ENCODE peak calls at places on chromosomes 4 and X, in seven cellular contexts. V is OCI-LY7, M is MM.1S, W is PC-3, Q is HCT116, H is neural progenitor cell, Z is GM23338. N is an unnamed sample.

GRCh38 chr4:931194-931959 is 739 bp downstream of the GAK start:
- DNase-seq in V (peak; percentile 11), M (no peak), W (no peak), Q (no peak), H (no peak), Z (no peak), N (peak; percentile 62)

GRCh38 chr4:57077550-57078311 is 32.5 kb downstream of the IGFBP7 start:
- DNase-seq in V (no peak), M (no peak), W (peak; percentile 61), Q (no peak), H (no peak), Z (peak; percentile 84), N (no peak)

GRCh38 chrX:14676431-14676830 is 147.1 kb downstream of the GLRA2 start:
- DNase-seq in V (no peak), M (no peak), W (peak; percentile 9), Q (no peak), H (no peak), Z (no peak), N (no peak)

GRCh38 chrX:138775501-138775900 is 64.0 kb upstream of the FGF13 start:
- DNase-seq in V (peak; percentile 7), M (peak; percentile 41), W (peak; percentile 74), Q (no peak), H (peak; percentile 46), Z (peak; percentile 37), N (peak; percentile 28)

GRCh38 chrX:17007134-17007768 is 60.8 kb downstream of the REPS2 start:
- DNase-seq in V (peak; percentile 47), M (no peak), W (peak; percentile 26), Q (no peak), H (peak; percentile 41), Z (peak; percentile 44), N (no peak)

GRCh38 chr4:11497212-11497806 is 68.6 kb upstream of the HS3ST1 start:
- DNase-seq in V (no peak), M (no peak), W (peak; percentile 63), Q (no peak), H (no peak), Z (peak; percentile 26), N (no peak)

GRCh38 chrX:132270699-132271098 is 51.5 kb upstream of the RAP2C start:
- DNase-seq in V (no peak), M (no peak), W (peak; percentile 49), Q (no peak), H (no peak), Z (no peak), N (peak; percentile 54)

GRCh38 chr4:54568184-54568583 is 89.6 kb upstream of the KIT start:
- DNase-seq in V (no peak), M (no peak), W (peak; percentile 82), Q (no peak), H (no peak), Z (no peak), N (no peak)

GRCh38 chr4:13920111-13920875 is 292.8 kb upstream of the BOD1L1 start:
- DNase-seq in V (no peak), M (no peak), W (peak; percentile 82), Q (no peak), H (no peak), Z (no peak), N (no peak)

GRCh38 chrX:150152036-150152435 is 211.1 kb upstream of the MAMLD1 start:
- DNase-seq in V (no peak), M (no peak), W (no peak), Q (no peak), H (no peak), Z (no peak), N (no peak)

GRCh38 chrX:19883878-19884277 is 3.5 kb downstream of the SH3KBP1 start:
- DNase-seq in V (no peak), M (peak; percentile 86), W (peak; percentile 76), Q (peak; percentile 43), H (no peak), Z (no peak), N (no peak)

GRCh38 chrX:129984196-129984962 is 1.9 kb downstream of the BCORL1 start:
- DNase-seq in V (peak; percentile 14), M (no peak), W (no peak), Q (no peak), H (peak; percentile 43), Z (peak; percentile 32), N (peak; percentile 53)

GRCh38 chr4:5992171-5993062 is 25.8 kb downstream of the C4orf50 start:
- DNase-seq in V (peak; percentile 55), M (no peak), W (no peak), Q (no peak), H (no peak), Z (no peak), N (no peak)

GRCh38 chr4:99816611-99817309 is at the start of gene DAPP1:
- DNase-seq in V (peak; percentile 96), M (peak; percentile 98), W (peak; percentile 89), Q (no peak), H (no peak), Z (no peak), N (peak; percentile 19)
- H3K27ac ChIP-seq in V (peak within 1 kb of the TSS; percentile 95), M (peak within 1 kb of the TSS; percentile 92), W (peak within 1 kb of the TSS; percentile 99), Q (no peak within 1 kb of the TSS), H (no peak within 1 kb of the TSS), Z (no peak within 1 kb of the TSS), N (peak within 1 kb of the TSS; percentile 28)

DNA sequence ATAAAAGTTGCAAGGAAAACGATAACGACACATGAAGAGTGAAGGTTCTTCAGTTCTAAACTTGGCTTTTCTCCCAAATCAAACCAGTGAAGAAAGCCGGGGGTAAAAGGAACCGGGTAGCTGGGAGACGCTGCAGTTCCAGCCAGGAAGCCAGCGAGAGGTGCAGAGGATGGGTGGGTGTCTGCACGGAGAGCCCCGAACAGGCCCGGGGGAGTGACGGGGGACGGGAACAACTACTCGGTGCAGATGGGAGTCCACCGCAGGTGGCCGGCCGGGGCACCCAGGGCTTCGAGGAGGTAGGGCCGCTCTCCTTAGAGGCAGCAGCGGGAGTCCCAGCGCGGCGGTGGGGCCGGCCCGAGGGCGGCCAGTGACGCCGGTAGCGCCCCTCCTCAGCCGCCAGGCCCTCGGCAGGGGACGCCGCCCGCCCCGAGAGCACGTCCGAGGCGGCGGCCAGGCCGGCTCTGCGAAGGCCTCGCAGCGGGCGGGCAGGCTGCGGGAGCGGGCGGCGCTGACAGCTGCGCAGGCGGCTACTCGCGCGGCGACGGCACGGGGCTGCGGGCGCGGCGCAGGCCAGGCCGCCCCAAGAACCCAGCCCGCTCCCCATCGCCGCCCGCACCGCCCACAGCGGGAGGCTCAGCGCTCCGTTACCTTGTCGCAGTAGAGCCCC is 468 bp downstream of the FBXL5 start:
- DNase-seq in V (peak; percentile 62), M (peak; percentile 15), W (peak; percentile 30), Q (no peak), H (peak; percentile 86), Z (peak; percentile 64), N (peak; percentile 74)
- TF ChIP-seq EZH2phosphoT487 in V (no peak), M (no peak), W (no peak), Q (no peak), H (no peak), Z (no peak), N (no peak)

GRCh38 chr4:17096692-17097091 is 198.2 kb upstream of the LDB2 start:
- DNase-seq in V (no peak), M (no peak), W (no peak), Q (no peak), H (no peak), Z (no peak), N (no peak)
- H3K4me3 ChIP-seq in V (no peak overlapping the region), M (no peak overlapping the region), W (no peak overlapping the region), Q (no peak overlapping the region), H (no peak overlapping the region), Z (no peak overlapping the region), N (no peak overlapping the region)

GRCh38 chr4:143352720-143353119 is 16.0 kb downstream of the GAB1 start:
- DNase-seq in V (no peak), M (no peak), W (no peak), Q (no peak), H (no peak), Z (no peak), N (no peak)
- H3K27ac ChIP-seq in V (peak overlapping the region; percentile 34), M (peak overlapping the region; percentile 98), W (peak overlapping the region; percentile 55), Q (no peak overlapping the region), H (no peak overlapping the region), Z (no peak overlapping the region), N (peak overlapping the region; percentile 74)

GRCh38 chr4:185520119-185520518 is 15.2 kb downstream of the PDLIM3 start:
- DNase-seq in V (no peak), M (no peak), W (no peak), Q (no peak), H (no peak), Z (no peak), N (peak; percentile 36)
- TF ChIP-seq EZH2phosphoT487 in V (no peak), M (no peak), W (no peak), Q (no peak), H (no peak), Z (no peak), N (no peak)

GRCh38 chrX:56800801-56801200 is 71.8 kb downstream of the NBDY start:
- DNase-seq in V (peak; percentile 65), M (peak; percentile 61), W (no peak), Q (no peak), H (no peak), Z (no peak), N (no peak)
- H3K4me3 ChIP-seq in V (no peak overlapping the region), M (no peak overlapping the region), W (no peak overlapping the region), Q (no peak overlapping the region), H (no peak overlapping the region), Z (no peak overlapping the region), N (no peak overlapping the region)

DNA sequence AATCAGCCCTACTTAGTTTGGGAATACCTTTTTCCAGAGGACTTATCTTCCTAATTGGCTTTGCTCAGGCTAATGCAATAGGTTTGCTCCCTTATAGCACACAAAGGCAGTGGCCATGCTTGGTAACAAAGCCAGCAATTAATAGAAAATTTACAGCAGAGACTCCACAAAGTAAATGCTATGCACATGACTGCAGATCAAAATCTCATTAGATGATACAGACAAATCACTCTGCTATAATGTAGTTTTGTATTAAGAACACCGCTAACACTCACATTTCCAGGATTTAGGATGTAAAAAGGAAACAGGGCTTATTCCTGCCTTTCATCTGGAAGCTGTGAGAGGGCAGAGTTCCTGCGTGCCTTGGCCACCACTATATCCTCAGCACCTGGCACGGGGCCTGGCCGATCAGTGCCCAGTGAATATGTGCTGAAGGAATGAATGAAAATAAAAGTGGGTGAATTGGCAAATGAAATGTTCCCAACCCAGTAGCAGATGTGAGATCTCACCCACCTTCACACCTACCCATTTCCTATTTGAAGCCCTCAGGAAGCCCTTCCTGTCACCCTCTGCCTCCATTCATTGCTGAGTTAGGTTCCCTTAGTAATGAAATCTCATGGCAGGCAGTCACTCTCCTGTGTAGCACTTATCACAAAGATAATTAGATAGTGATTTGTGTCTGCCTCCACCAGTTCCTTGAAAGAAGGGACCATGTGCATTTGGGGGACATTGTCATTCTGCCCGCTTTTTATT is 5.1 kb downstream of the SEPTIN6 start:
- DNase-seq in V (peak; percentile 54), M (no peak), W (no peak), Q (no peak), H (no peak), Z (no peak), N (no peak)
- H3K27ac ChIP-seq in V (peak overlapping the region; percentile 100), M (peak overlapping the region; percentile 51), W (no peak overlapping the region), Q (no peak overlapping the region), H (no peak overlapping the region), Z (no peak overlapping the region), N (no peak overlapping the region)

N was measured in hepatocyte.